ENCODE peak calls at places on chromosomes 1 and 21, in nine cellular contexts. T is uterus; Q is colonic mucosa; U is GM23248; C is CD8-positive, alpha-beta memory T cell; F is body of pancreas; I is CD8-positive, alpha-beta T cell; D is fibroblast of lung; W is IMR-90. L is an unnamed sample. For H3K4me1 and H3K36me3, the result is how much of the 10 kb centered on the place peaks cover.

GRCh38 chr1:7468248-7468647 is 302.8 kb upstream of the VAMP3 start:
- DNase-seq in T (no peak), Q (no peak), U (no peak), C (no peak), F (no peak), I (no peak), D (peak), W (no peak), L (no peak)

GRCh38 chr1:213947200-213947775 is 40.5 kb upstream of the PROX1 start:
- DNase-seq in T (no peak), Q (peak), U (no peak), C (no peak), F (peak), I (no peak), D (no peak), W (no peak), L (no peak)

GRCh38 chr1:201353186-201353940 is 24.1 kb downstream of the TNNT2 start:
- DNase-seq in T (no peak), Q (peak), U (no peak), C (no peak), F (no peak), I (no peak), D (no peak), W (no peak), L (no peak)

GRCh38 chr1:24636661-24637357 is 6.3 kb upstream of the SRRM1 start:
- DNase-seq in T (no peak), Q (no peak), U (no peak), C (no peak), F (no peak), I (no peak), D (no peak), W (no peak), L (no peak)

GRCh38 chr1:90046635-90047034 is 51.7 kb downstream of the ZNF326 start:
- DNase-seq in T (no peak), Q (no peak), U (no peak), C (no peak), F (no peak), I (no peak), D (no peak), W (no peak), L (no peak)

GRCh38 chr21:46109251-46110221 is 11.6 kb downstream of the COL6A2 start:
- DNase-seq in T (no peak), Q (peak), U (no peak), C (no peak), F (no peak), I (no peak), D (no peak), W (no peak), L (no peak)

GRCh38 chr21:45386728-45387371 is 18.1 kb upstream of the COL18A1 start:
- DNase-seq in T (peak), Q (no peak), U (peak), C (no peak), F (peak), I (no peak), D (peak), W (peak), L (no peak)

GRCh38 chr1:78340006-78340405 is 150.8 kb upstream of the PTGFR start:
- DNase-seq in T (no peak), Q (no peak), U (peak), C (no peak), F (no peak), I (no peak), D (peak), W (peak), L (no peak)

GRCh38 chr1:212699104-212699838 is 369 bp downstream of the BATF3 start:
- DNase-seq in T (peak), Q (peak), U (peak), C (peak), F (peak), I (no peak), D (peak), W (peak), L (peak)

GRCh38 chr1:83990734-83991133 is 8.2 kb downstream of the TTLL7 start:
- DNase-seq in T (no peak), Q (no peak), U (no peak), C (no peak), F (no peak), I (no peak), D (no peak), W (no peak), L (no peak)

GRCh38 chr1:214123061-214123784 is 135.4 kb downstream of the PROX1 start:
- DNase-seq in T (peak), Q (peak), U (peak), C (no peak), F (peak), I (no peak), D (peak), W (peak), L (peak)

GRCh38 chr1:96710708-96711477 is 10.7 kb upstream of the PTBP2 start:
- DNase-seq in T (no peak), Q (no peak), U (peak), C (no peak), F (no peak), I (no peak), D (peak), W (peak), L (peak)

GRCh38 chr1:114155756-114156155 is 2.1 kb upstream of the SYT6 start:
- DNase-seq in T (no peak), Q (no peak), U (no peak), C (no peak), F (no peak), I (no peak), D (no peak), W (no peak), L (no peak)

GRCh38 chr1:52502789-52503188 is 50.1 kb downstream of the TUT4 start:
- DNase-seq in T (no peak), Q (no peak), U (peak), C (no peak), F (no peak), I (no peak), D (no peak), W (no peak), L (peak)

GRCh38 chr1:168386949-168387586 is 106.4 kb downstream of the TBX19 start:
- DNase-seq in T (peak), Q (peak), U (peak), C (peak), F (peak), I (peak), D (peak), W (no peak), L (no peak)

GRCh38 chr1:179929955-179930798 is 24.4 kb upstream of the CEP350 start:
- DNase-seq in T (no peak), Q (no peak), U (no peak), C (no peak), F (no peak), I (no peak), D (no peak), W (no peak), L (no peak)

GRCh38 chr1:229114781-229115417 is 156.0 kb upstream of the RAB4A start:
- DNase-seq in T (peak), Q (no peak), U (no peak), C (no peak), F (no peak), I (no peak), D (peak), W (peak), L (no peak)

GRCh38 chr21:25831300-25831699 is 96.5 kb downstream of the GABPA start:
- DNase-seq in T (no peak), Q (no peak), U (no peak), C (no peak), F (no peak), I (no peak), D (peak), W (peak), L (no peak)

GRCh38 chr1:9247894-9248293 is 13.3 kb downstream of the H6PD start:
- DNase-seq in T (no peak), Q (no peak), U (no peak), C (no peak), F (no peak), I (no peak), D (no peak), W (no peak), L (no peak)

GRCh38 chr1:10888289-10888688 is 91.8 kb upstream of the CASZ1 start:
- DNase-seq in T (no peak), Q (no peak), U (no peak), C (no peak), F (no peak), I (no peak), D (no peak), W (no peak), L (peak)

GRCh38 chr1:230169454-230170152 is 102.6 kb downstream of the GALNT2 start:
- DNase-seq in T (no peak), Q (no peak), U (no peak), C (no peak), F (no peak), I (no peak), D (peak), W (peak), L (no peak)

GRCh38 chr1:201397675-201398074 is 1.4 kb downstream of the LAD1 start:
- DNase-seq in T (no peak), Q (peak), U (no peak), C (no peak), F (peak), I (no peak), D (no peak), W (peak), L (no peak)

GRCh38 chr1:1781526-1781903 is 3.2 kb upstream of the NADK start:
- DNase-seq in T (no peak), Q (no peak), U (peak), C (no peak), F (no peak), I (no peak), D (no peak), W (no peak), L (no peak)

GRCh38 chr1:160401487-160401805 is 1.1 kb downstream of the VANGL2 start:
- DNase-seq in T (no peak), Q (peak), U (no peak), C (no peak), F (no peak), I (no peak), D (no peak), W (no peak), L (no peak)

GRCh38 chr1:230156068-230156467 is 89.0 kb downstream of the GALNT2 start:
- DNase-seq in T (no peak), Q (no peak), U (no peak), C (no peak), F (peak), I (no peak), D (no peak), W (no peak), L (no peak)

GRCh38 chr1:166910396-166910994 is 34.4 kb upstream of the TADA1 start:
- DNase-seq in T (peak), Q (peak), U (peak), C (peak), F (peak), I (peak), D (peak), W (peak), L (peak)

GRCh38 chr1:222896630-222897526 is 82.0 kb downstream of the DISP1 start:
- DNase-seq in T (no peak), Q (no peak), U (peak), C (no peak), F (no peak), I (no peak), D (peak), W (peak), L (no peak)

GRCh38 chr1:30321996-30322858 is 401.2 kb downstream of the MATN1 start:
- DNase-seq in T (no peak), Q (no peak), U (no peak), C (no peak), F (no peak), I (no peak), D (no peak), W (no peak), L (no peak)

GRCh38 chr1:107936498-107937481 is 28.2 kb downstream of the VAV3 start:
- DNase-seq in T (no peak), Q (no peak), U (peak), C (peak), F (peak), I (peak), D (peak), W (peak), L (no peak)

GRCh38 chr1:107941123-107941522 is 23.9 kb downstream of the VAV3 start:
- DNase-seq in T (no peak), Q (no peak), U (peak), C (no peak), F (no peak), I (no peak), D (no peak), W (no peak), L (no peak)

GRCh38 chr1:107942829-107943228 is 22.2 kb downstream of the VAV3 start:
- DNase-seq in T (no peak), Q (no peak), U (no peak), C (no peak), F (no peak), I (no peak), D (no peak), W (no peak), L (no peak)

GRCh38 chr1:107940178-107940577 is 24.8 kb downstream of the VAV3 start:
- DNase-seq in T (no peak), Q (no peak), U (no peak), C (no peak), F (no peak), I (no peak), D (no peak), W (no peak), L (no peak)

GRCh38 chr1:107939256-107939655 is 25.7 kb downstream of the VAV3 start:
- DNase-seq in T (no peak), Q (no peak), U (no peak), C (no peak), F (no peak), I (no peak), D (no peak), W (no peak), L (no peak)
- H3K4me1 ChIP-seq in T (under half), Q (under half), U (under half), C (under half), F (under half), I (under half), D (under half), W (under half), L (under half)

GRCh38 chr21:37675202-37675801 is 241.0 kb downstream of the KCNJ6 start:
- DNase-seq in T (peak), Q (peak), U (peak), C (peak), F (peak), I (peak), D (peak), W (peak), L (peak)
- H3K4me3 ChIP-seq in T (no peak), Q (no peak), U (no peak), C (no peak), F (no peak), I (no peak), D (no peak), W (no peak), L (no peak)

GRCh38 chr1:154171880-154172279 is 17.0 kb upstream of the NUP210L start:
- DNase-seq in T (no peak), Q (no peak), U (no peak), C (no peak), F (no peak), I (no peak), D (no peak), W (no peak), L (no peak)

GRCh38 chr1:154178006-154178405 is 13.9 kb downstream of the TPM3 start:
- DNase-seq in T (no peak), Q (no peak), U (peak), C (no peak), F (no peak), I (no peak), D (peak), W (no peak), L (no peak)

GRCh38 chr1:154176341-154176740 is 15.6 kb downstream of the TPM3 start:
- DNase-seq in T (no peak), Q (peak), U (peak), C (no peak), F (no peak), I (no peak), D (peak), W (peak), L (no peak)

GRCh38 chr1:154171222-154171583 is 16.3 kb upstream of the NUP210L start:
- DNase-seq in T (no peak), Q (no peak), U (no peak), C (no peak), F (no peak), I (no peak), D (no peak), W (no peak), L (no peak)

DNA sequence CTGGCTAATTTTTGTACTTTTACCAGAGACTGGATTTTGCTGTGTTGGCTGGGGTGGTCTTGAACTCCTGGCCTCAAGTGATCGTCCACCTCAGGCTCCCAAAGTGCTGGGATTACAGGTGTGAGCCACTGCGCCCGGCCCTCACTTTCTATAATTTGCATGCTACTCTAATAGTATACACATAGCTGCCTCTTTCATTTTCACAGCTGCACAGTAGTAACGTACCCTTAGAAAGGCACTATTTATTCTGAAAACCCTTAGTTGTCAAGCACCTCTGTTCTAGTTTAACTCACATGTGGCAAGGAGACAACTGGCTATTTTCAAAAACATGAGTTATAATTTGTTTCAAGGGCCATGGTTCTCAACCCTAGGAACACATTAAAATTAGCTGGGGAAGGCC is 17.2 kb downstream of the TPM3 start:
- DNase-seq in T (no peak), Q (no peak), U (no peak), C (no peak), F (no peak), I (no peak), D (no peak), W (no peak), L (no peak)
- H3K36me3 ChIP-seq in T (under half), Q (under half), U (under half), C (half or more), F (under half), I (under half), D (under half), W (half or more), L (half or more)

GRCh38 chr1:207851696-207852095 is 59.2 kb downstream of the CD34 start:
- DNase-seq in T (no peak), Q (no peak), U (no peak), C (no peak), F (no peak), I (no peak), D (no peak), W (no peak), L (no peak)

GRCh38 chr1:207853372-207853757 is 57.6 kb downstream of the CD34 start:
- DNase-seq in T (no peak), Q (peak), U (no peak), C (no peak), F (no peak), I (no peak), D (no peak), W (peak), L (no peak)

GRCh38 chr1:207850621-207851407 is 60.1 kb downstream of the CD34 start:
- DNase-seq in T (no peak), Q (no peak), U (no peak), C (no peak), F (no peak), I (no peak), D (no peak), W (no peak), L (no peak)

GRCh38 chr1:207854001-207854400 is 56.9 kb downstream of the CD34 start:
- DNase-seq in T (no peak), Q (no peak), U (no peak), C (no peak), F (no peak), I (no peak), D (no peak), W (no peak), L (no peak)

DNA sequence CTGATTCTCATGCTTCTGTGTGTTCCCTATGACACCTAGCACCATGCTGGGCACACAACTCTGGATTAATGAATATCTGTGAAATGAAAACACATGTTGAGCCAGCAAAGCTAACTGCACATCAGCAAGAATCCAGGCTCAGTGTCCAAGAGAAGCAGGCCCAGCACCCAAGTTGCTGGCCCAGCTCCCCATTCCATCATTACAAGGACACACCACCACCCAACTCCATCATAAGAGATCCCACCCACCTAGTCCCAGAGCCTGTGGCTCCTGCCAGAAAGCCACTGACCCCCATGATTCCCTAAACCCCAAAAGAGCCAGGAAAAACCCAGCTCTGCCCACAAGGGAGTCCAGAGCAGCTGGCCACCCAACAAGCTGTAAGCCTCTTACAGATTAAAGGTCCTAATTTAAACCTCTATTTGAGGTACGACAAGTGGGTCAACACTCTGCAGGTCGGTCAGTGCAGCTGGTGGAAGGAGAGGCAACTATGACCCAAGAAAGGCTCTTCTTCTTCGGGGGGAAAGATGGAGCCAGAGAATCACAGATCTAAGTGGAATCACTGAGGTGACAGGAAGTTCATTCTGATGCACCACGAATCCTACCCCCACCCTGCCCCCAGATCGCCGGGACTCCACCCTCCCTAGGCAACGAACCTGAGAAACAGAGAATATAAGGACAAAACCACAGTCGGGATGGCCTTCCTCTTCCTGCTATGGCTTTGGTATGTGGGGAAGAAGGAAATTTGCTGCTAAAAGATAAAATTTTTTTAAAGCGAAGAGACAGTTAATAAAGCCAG is 58.2 kb downstream of the CD34 start:
- DNase-seq in T (no peak), Q (no peak), U (no peak), C (no peak), F (no peak), I (no peak), D (no peak), W (no peak), L (no peak)
- H3K4me1 ChIP-seq in T (under half), Q (under half), U (under half), C (half or more), F (under half), I (half or more), D (under half), W (under half), L (under half)

GRCh38 chr1:202860744-202861419 is 28.1 kb downstream of the RABIF start:
- DNase-seq in T (peak), Q (peak), U (peak), C (no peak), F (peak), I (no peak), D (peak), W (peak), L (peak)

GRCh38 chr1:202861420-202862121 is 27.4 kb downstream of the RABIF start:
- DNase-seq in T (peak), Q (peak), U (peak), C (no peak), F (peak), I (peak), D (peak), W (peak), L (peak)

GRCh38 chr1:202858306-202858705 is 30.6 kb downstream of the RABIF start:
- DNase-seq in T (peak), Q (no peak), U (peak), C (no peak), F (peak), I (no peak), D (no peak), W (peak), L (no peak)

GRCh38 chr1:202858789-202859414 is 30.0 kb downstream of the RABIF start:
- DNase-seq in T (peak), Q (no peak), U (peak), C (no peak), F (peak), I (no peak), D (no peak), W (no peak), L (no peak)

GRCh38 chr1:202862672-202863560 is 26.0 kb downstream of the RABIF start:
- DNase-seq in T (no peak), Q (no peak), U (no peak), C (no peak), F (no peak), I (no peak), D (no peak), W (no peak), L (peak)
- H3K4me3 ChIP-seq in T (no peak), Q (no peak), U (no peak), C (no peak), F (no peak), I (no peak), D (no peak), W (no peak), L (no peak)

GRCh38 chr1:16144325-16145029 is 11.4 kb downstream of the EPHA2 start:
- DNase-seq in T (no peak), Q (no peak), U (no peak), C (no peak), F (no peak), I (no peak), D (no peak), W (no peak), L (no peak)

GRCh38 chr1:16146888-16147614 is 8.8 kb downstream of the EPHA2 start:
- DNase-seq in T (no peak), Q (no peak), U (peak), C (no peak), F (no peak), I (no peak), D (peak), W (peak), L (no peak)

GRCh38 chr1:16145030-16145987 is 10.6 kb downstream of the EPHA2 start:
- DNase-seq in T (peak), Q (peak), U (peak), C (no peak), F (peak), I (no peak), D (peak), W (peak), L (no peak)

GRCh38 chr1:16147615-16147926 is 8.3 kb downstream of the EPHA2 start:
- DNase-seq in T (no peak), Q (no peak), U (no peak), C (no peak), F (no peak), I (no peak), D (no peak), W (no peak), L (no peak)

GRCh38 chr1:16145988-16146887 is 9.6 kb downstream of the EPHA2 start:
- DNase-seq in T (peak), Q (peak), U (peak), C (no peak), F (peak), I (no peak), D (peak), W (peak), L (no peak)
- H3K36me3 ChIP-seq in T (under half), Q (under half), U (under half), C (under half), F (under half), I (under half), D (under half), W (half or more), L (half or more)

GRCh38 chr21:35477622-35478021 is 428.5 kb upstream of the RUNX1 start:
- DNase-seq in T (no peak), Q (no peak), U (no peak), C (no peak), F (no peak), I (no peak), D (no peak), W (no peak), L (no peak)
- H3K4me1 ChIP-seq in T (under half), Q (under half), U (under half), C (under half), F (under half), I (under half), D (under half), W (under half), L (under half)

GRCh38 chr1:193458628-193459027 is 272.2 kb upstream of the B3GALT2 start:
- DNase-seq in T (no peak), Q (no peak), U (no peak), C (no peak), F (no peak), I (no peak), D (peak), W (no peak), L (no peak)
- H3K4me3 ChIP-seq in T (no peak), Q (no peak), U (no peak), C (no peak), F (no peak), I (no peak), D (no peak), W (no peak), L (no peak)

L was measured in HAP-1.